ENCODE peak calls at places on chromosomes 12 and 14, in six cellular contexts. M, F, D, A, Y and K are unnamed samples.

GRCh38 chr14:76546426-76547221 is 170.7 kb downstream of the ESRRB start:
- DNase-seq in F (no peak), A (peak), D (peak), Y (no peak), M (peak), K (peak)

GRCh38 chr14:104309657-104310369 is 171.4 kb downstream of the KIF26A start:
- DNase-seq in Y (no peak), A (no peak), M (no peak), F (no peak), D (no peak), K (no peak)

GRCh38 chr14:87149583-87150354 is 843.2 kb downstream of the GALC start:
- DNase-seq in A (no peak), M (no peak), D (no peak), Y (no peak), F (no peak), K (peak)

GRCh38 chr14:105478624-105479305 is 4.1 kb downstream of the CRIP2 start:
- DNase-seq in M (no peak), F (no peak), D (no peak), A (no peak), Y (peak), K (no peak)

GRCh38 chr12:126588586-126589249 is 1523.5 kb downstream of the AACS start:
- DNase-seq in D (peak), M (no peak), A (no peak), F (no peak), Y (no peak), K (no peak)

GRCh38 chr14:103401223-103402214 is 16.3 kb downstream of the MARK3 start:
- DNase-seq in F (no peak), M (peak), Y (no peak), D (peak), A (no peak), K (peak)

GRCh38 chr14:96103560-96104460 is 64.6 kb downstream of the C14orf132 start:
- DNase-seq in M (no peak), F (no peak), D (no peak), Y (no peak), A (no peak), K (no peak)

GRCh38 chr12:27119797-27120196 is 37.4 kb upstream of the C12orf71 start:
- DNase-seq in F (no peak), A (no peak), Y (no peak), M (no peak), D (no peak), K (no peak)

GRCh38 chr12:2879853-2880252 is 2.8 kb downstream of the RHNO1 start:
- DNase-seq in Y (no peak), A (no peak), D (peak), M (no peak), F (no peak), K (no peak)

GRCh38 chr12:82225871-82226270 is 132.3 kb downstream of the CCDC59 start:
- DNase-seq in F (no peak), A (no peak), Y (no peak), D (no peak), M (no peak), K (peak)

GRCh38 chr12:903055-903454 is 46.4 kb downstream of the RAD52 start:
- DNase-seq in A (no peak), Y (no peak), F (no peak), M (no peak), D (no peak), K (no peak)

GRCh38 chr12:16063728-16064127 is 152.6 kb downstream of the DERA start:
- DNase-seq in Y (no peak), A (no peak), M (no peak), D (no peak), F (no peak), K (no peak)

GRCh38 chr14:31206536-31207286 is 882 bp downstream of the HECTD1 start:
- DNase-seq in Y (peak), M (no peak), F (peak), A (peak), D (peak), K (peak)

GRCh38 chr14:100836053-100836805 is 10.3 kb downstream of the MEG3 start:
- DNase-seq in F (no peak), M (no peak), A (no peak), Y (no peak), D (no peak), K (no peak)

GRCh38 chr12:91111366-91112321 is at the start of gene LUM:
- DNase-seq in M (peak), F (no peak), A (no peak), Y (no peak), D (no peak), K (peak)

GRCh38 chr14:103125098-103126070 is 2.1 kb downstream of the TNFAIP2 start:
- DNase-seq in D (no peak), M (no peak), Y (no peak), A (no peak), F (no peak), K (no peak)